ENCODE peak calls at places on chromosomes 6 and 20, in seven cellular contexts. K is CD8-positive, alpha-beta T cell; Y is neuronal stem cell; O is dorsolateral prefrontal cortex; E is HCT116; T is brain microvascular endothelial cell; V is kidney. U is an unnamed sample.

GRCh38 chr20:58182521-58183140 is 45.8 kb downstream of the ANKRD60 start:
- DNase-seq in Y (no peak), K (no peak), T (no peak), V (peak), O (no peak), E (no peak), U (no peak)

GRCh38 chr20:64232794-64233193 is 22.8 kb upstream of the PCMTD2 start:
- DNase-seq in E (no peak), Y (no peak), V (peak), T (no peak), K (no peak), O (no peak), U (no peak)

GRCh38 chr6:41021832-41022231 is 17.2 kb downstream of the UNC5CL start:
- DNase-seq in K (no peak), O (peak), E (no peak), V (no peak), T (no peak), Y (no peak), U (no peak)

GRCh38 chr20:33081411-33082154 is 2.1 kb downstream of the BPIFB4 start:
- DNase-seq in O (no peak), V (peak), E (no peak), K (no peak), Y (no peak), T (no peak), U (no peak)

GRCh38 chr20:32368323-32368722 is 10.2 kb downstream of the ASXL1 start:
- DNase-seq in V (no peak), O (no peak), E (no peak), K (no peak), Y (no peak), T (no peak), U (no peak)

GRCh38 chr6:39452306-39452705 is 129.8 kb upstream of the KCNK16 start:
- DNase-seq in V (no peak), K (no peak), Y (no peak), E (no peak), T (peak), O (no peak), U (no peak)

GRCh38 chr6:26536571-26537159 is 1.5 kb upstream of the HMGN4 start:
- DNase-seq in V (no peak), O (no peak), K (peak), Y (peak), T (peak), E (no peak), U (peak)

GRCh38 chr20:46983466-46983865 is 88.8 kb downstream of the EYA2 start:
- DNase-seq in V (no peak), O (no peak), K (no peak), E (no peak), Y (no peak), T (no peak), U (no peak)

GRCh38 chr20:64110411-64111068 is 3.2 kb upstream of the NPBWR2 start:
- DNase-seq in E (no peak), T (no peak), O (no peak), K (no peak), V (peak), Y (no peak), U (no peak)

GRCh38 chr6:4055420-4056041 is 23.4 kb downstream of the FAM217A start:
- DNase-seq in Y (no peak), O (peak), E (peak), T (peak), V (no peak), K (no peak), U (no peak)

GRCh38 chr6:131909408-131910218 is 41.6 kb downstream of the CCN2 start:
- DNase-seq in O (peak), Y (peak), V (no peak), K (peak), E (peak), T (peak), U (peak)

GRCh38 chr6:145735356-145736165 is at the start of gene EPM2A:
- DNase-seq in O (peak), K (peak), E (peak), V (peak), Y (peak), T (peak), U (peak)

GRCh38 chr6:164927288-164928040 is 381.9 kb downstream of the C6orf118 start:
- DNase-seq in Y (peak), V (peak), E (peak), K (peak), T (peak), O (peak), U (peak)

GRCh38 chr20:57509665-57510237 is 15.2 kb downstream of the CTCFL start:
- DNase-seq in T (no peak), E (peak), V (no peak), K (no peak), Y (no peak), O (no peak), U (no peak)

GRCh38 chr6:166351715-166352285 is 9.5 kb upstream of the SFT2D1 start:
- DNase-seq in E (no peak), Y (no peak), T (no peak), K (no peak), V (no peak), O (peak), U (no peak)

GRCh38 chr6:4489538-4489937 is 286.7 kb upstream of the CDYL start:
- DNase-seq in Y (no peak), O (no peak), K (no peak), E (no peak), V (no peak), T (no peak), U (no peak)

GRCh38 chr20:38970302-38970701 is 8.2 kb downstream of the DHX35 start:
- DNase-seq in E (no peak), K (no peak), Y (no peak), V (no peak), T (peak), O (no peak), U (no peak)

GRCh38 chr6:169801396-169802160 is 50.2 kb downstream of the ERMARD start:
- DNase-seq in O (no peak), T (no peak), K (no peak), V (no peak), E (no peak), Y (no peak), U (no peak)

GRCh38 chr6:42429836-42430235 is 21.9 kb downstream of the TRERF1 start:
- DNase-seq in O (no peak), V (no peak), K (no peak), Y (no peak), E (no peak), T (no peak), U (no peak)

GRCh38 chr6:36413489-36414153 is 26.2 kb upstream of the ETV7 start:
- DNase-seq in T (no peak), O (no peak), V (no peak), K (no peak), E (no peak), Y (no peak), U (no peak)

GRCh38 chr20:2093200-2093781 is 8.3 kb upstream of the STK35 start:
- DNase-seq in T (no peak), O (no peak), E (peak), Y (no peak), V (no peak), K (peak), U (no peak)

GRCh38 chr6:16712250-16712930 is 48.9 kb downstream of the ATXN1 start:
- DNase-seq in O (no peak), E (no peak), Y (no peak), V (no peak), K (no peak), T (no peak), U (no peak)

GRCh38 chr6:29336269-29336668 is 32.4 kb downstream of the OR5V1 start:
- DNase-seq in T (no peak), Y (no peak), O (no peak), E (no peak), V (no peak), K (no peak), U (no peak)

GRCh38 chr6:4125933-4126864 is 9.2 kb downstream of the ECI2 start:
- DNase-seq in Y (no peak), V (no peak), O (no peak), K (no peak), E (peak), T (peak), U (no peak)

GRCh38 chr6:128696651-128697391 is 176.4 kb upstream of the PTPRK start:
- DNase-seq in K (no peak), T (peak), O (no peak), E (peak), V (no peak), Y (no peak), U (no peak)

GRCh38 chr20:4813839-4814695 is 92.4 kb downstream of the PRND start:
- DNase-seq in K (peak), Y (no peak), E (no peak), V (peak), T (no peak), O (no peak), U (no peak)

GRCh38 chr20:25215521-25215920 is 20.0 kb downstream of the ENTPD6 start:
- DNase-seq in V (no peak), O (no peak), E (no peak), T (no peak), K (no peak), Y (no peak), U (no peak)

GRCh38 chr6:140009286-140009685 is 634.8 kb upstream of the CITED2 start:
- DNase-seq in T (no peak), Y (no peak), O (no peak), E (no peak), V (no peak), K (no peak), U (no peak)

GRCh38 chr6:18352001-18352400 is 35.1 kb upstream of the RNF144B start:
- DNase-seq in Y (no peak), E (no peak), V (no peak), O (no peak), K (no peak), T (no peak), U (no peak)

GRCh38 chr6:75244063-75244575 is 518 bp upstream of the COX7A2 start:
- DNase-seq in E (no peak), T (no peak), K (no peak), Y (no peak), V (no peak), O (no peak), U (no peak)

GRCh38 chr6:138837246-138837645 is 41.4 kb downstream of the ECT2L start:
- DNase-seq in O (no peak), V (no peak), Y (no peak), E (no peak), K (no peak), T (no peak), U (no peak)

GRCh38 chr6:28207244-28208179 is 17.6 kb upstream of the ZSCAN9 start:
- DNase-seq in Y (peak), K (no peak), T (peak), E (no peak), V (no peak), O (no peak), U (no peak)

GRCh38 chr6:14673201-14673600 is 555.6 kb downstream of the CD83 start:
- DNase-seq in E (no peak), Y (no peak), O (no peak), K (no peak), V (no peak), T (peak), U (no peak)

GRCh38 chr6:20811112-20811746 is 277.0 kb downstream of the CDKAL1 start:
- DNase-seq in E (peak), T (peak), V (no peak), K (no peak), Y (peak), O (no peak), U (no peak)

GRCh38 chr6:144500886-144501285 is 215.8 kb downstream of the UTRN start:
- DNase-seq in O (no peak), T (no peak), V (no peak), K (no peak), Y (no peak), E (no peak), U (no peak)
- H3K27ac ChIP-seq in O (no peak), T (no peak), V (no peak), K (no peak), Y (no peak), E (no peak), U (no peak)

DNA sequence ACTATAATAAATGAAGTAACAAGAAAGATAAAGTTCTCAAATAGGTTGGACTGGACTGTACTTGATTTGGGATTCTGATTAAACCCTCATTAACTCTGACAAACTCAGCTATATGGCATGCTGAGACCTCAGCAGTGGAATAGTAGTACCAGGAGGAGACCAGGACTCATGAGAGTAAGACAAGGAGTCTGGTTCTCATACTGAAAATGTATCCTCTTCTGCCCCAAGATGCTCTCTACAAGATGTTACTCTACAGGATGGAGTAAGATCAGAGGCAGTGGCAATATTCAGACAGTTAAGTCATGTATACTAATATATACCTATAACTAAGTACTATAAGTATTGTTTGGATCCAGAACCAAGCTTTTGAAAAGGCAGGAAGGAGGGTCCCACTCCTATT is 31.9 kb upstream of the SYNCRIP start:
- DNase-seq in V (no peak), O (no peak), K (no peak), E (no peak), Y (no peak), T (no peak), U (no peak)
- H3K27ac ChIP-seq in V (no peak), O (no peak), K (no peak), E (peak), Y (no peak), T (no peak), U (no peak)

DNA sequence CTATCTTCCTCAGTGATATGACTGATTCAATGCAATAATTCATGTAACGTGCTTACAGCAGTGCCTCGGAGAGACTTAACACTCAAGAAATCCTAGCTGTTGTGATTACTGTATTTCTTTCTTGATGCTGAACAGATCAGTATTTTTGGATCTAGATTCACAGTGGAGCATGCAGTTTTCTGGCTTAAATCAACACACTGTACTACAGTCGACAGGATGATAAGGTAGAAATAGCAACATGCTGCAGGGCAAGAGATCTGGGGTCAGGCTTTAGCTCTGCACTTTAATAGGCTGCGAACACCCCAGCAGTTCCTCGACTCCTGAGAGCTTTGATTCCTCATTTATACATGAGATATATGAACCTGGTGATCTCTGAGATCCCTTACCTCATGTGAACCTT is 161.0 kb downstream of the AIG1 start:
- DNase-seq in O (no peak), K (no peak), E (no peak), T (no peak), Y (no peak), V (no peak), U (no peak)
- H3K27ac ChIP-seq in O (no peak), K (no peak), E (no peak), T (no peak), Y (no peak), V (no peak), U (no peak)

DNA sequence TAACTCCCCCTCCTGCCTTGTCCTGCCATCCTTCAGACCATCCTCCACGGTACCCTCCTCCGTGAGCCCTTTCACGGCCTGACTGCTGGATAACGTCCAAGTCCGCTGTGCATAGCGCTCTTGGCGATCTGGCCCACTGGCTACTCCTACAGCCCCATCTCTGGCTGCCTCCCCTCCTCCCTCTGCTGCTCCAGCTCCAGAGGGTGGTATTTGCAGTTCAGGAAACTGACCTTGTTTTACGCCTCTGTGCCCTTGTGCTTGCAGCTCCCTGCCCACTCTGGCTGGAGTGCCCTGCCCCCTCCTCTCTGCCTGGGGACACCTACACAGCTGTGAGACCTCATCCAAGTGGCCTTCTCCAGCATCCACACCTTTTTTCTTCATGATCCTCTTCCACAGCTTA is 6.5 kb upstream of the RREB1 start:
- DNase-seq in T (no peak), Y (no peak), O (no peak), V (no peak), K (no peak), E (no peak), U (no peak)
- H3K27ac ChIP-seq in T (no peak), Y (no peak), O (no peak), V (no peak), K (no peak), E (no peak), U (no peak)

GRCh38 chr6:30839666-30840065 is 44.7 kb upstream of the DDR1 start:
- DNase-seq in V (no peak), Y (no peak), K (no peak), E (no peak), T (no peak), O (no peak), U (no peak)
- H3K27ac ChIP-seq in V (no peak), Y (no peak), K (no peak), E (peak), T (no peak), O (no peak), U (no peak)

U was measured in caudate nucleus.